ENCODE peak calls at places on chromosomes 3 and 15, in seven cellular contexts. One of them, this sample, is unnamed.

GRCh38 chr3:124791142-124791541 is 60.9 kb downstream of the UMPS start:
- DNase-seq in A549: no peak
- DNase-seq in lower leg skin: no peak
- DNase-seq in AG10803: peak
- DNase-seq in right atrium auricular region: no peak
- DNase-seq in astrocyte of the spinal cord: no peak
- DNase-seq in GM23338: no peak
- DNase-seq in this sample: peak

GRCh38 chr15:64991536-64992135 is 1.9 kb upstream of the SPG21 start:
- DNase-seq in right atrium auricular region: no peak
- DNase-seq in lower leg skin: no peak
- DNase-seq in A549: no peak
- DNase-seq in astrocyte of the spinal cord: no peak
- DNase-seq in GM23338: no peak
- DNase-seq in AG10803: peak
- DNase-seq in this sample: no peak

GRCh38 chr3:8845641-8846040 is 76.2 kb upstream of the OXTR start:
- DNase-seq in right atrium auricular region: no peak
- DNase-seq in AG10803: peak
- DNase-seq in astrocyte of the spinal cord: no peak
- DNase-seq in lower leg skin: no peak
- DNase-seq in GM23338: no peak
- DNase-seq in A549: peak
- DNase-seq in this sample: no peak

GRCh38 chr3:109375975-109376374 is 38.6 kb upstream of the DPPA4 start:
- DNase-seq in astrocyte of the spinal cord: no peak
- DNase-seq in GM23338: no peak
- DNase-seq in A549: no peak
- DNase-seq in AG10803: no peak
- DNase-seq in right atrium auricular region: no peak
- DNase-seq in lower leg skin: no peak
- DNase-seq in this sample: no peak

GRCh38 chr3:133573054-133573628 is 345 bp upstream of the CDV3 start:
- DNase-seq in A549: peak
- DNase-seq in right atrium auricular region: peak
- DNase-seq in AG10803: peak
- DNase-seq in GM23338: peak
- DNase-seq in lower leg skin: peak
- DNase-seq in astrocyte of the spinal cord: peak
- DNase-seq in this sample: peak

GRCh38 chr3:59126436-59126835 is 76.6 kb upstream of the CFAP20DC start:
- DNase-seq in A549: no peak
- DNase-seq in lower leg skin: no peak
- DNase-seq in right atrium auricular region: no peak
- DNase-seq in astrocyte of the spinal cord: no peak
- DNase-seq in AG10803: no peak
- DNase-seq in GM23338: no peak
- DNase-seq in this sample: no peak

GRCh38 chr15:66860844-66861243 is 158.8 kb downstream of the SMAD6 start:
- DNase-seq in A549: no peak
- DNase-seq in right atrium auricular region: no peak
- DNase-seq in GM23338: no peak
- DNase-seq in lower leg skin: peak
- DNase-seq in AG10803: peak
- DNase-seq in astrocyte of the spinal cord: no peak
- DNase-seq in this sample: no peak

GRCh38 chr3:56124546-56124945 is 343.7 kb downstream of the ERC2 start:
- DNase-seq in AG10803: no peak
- DNase-seq in right atrium auricular region: no peak
- DNase-seq in lower leg skin: no peak
- DNase-seq in A549: no peak
- DNase-seq in astrocyte of the spinal cord: no peak
- DNase-seq in GM23338: no peak
- DNase-seq in this sample: no peak

GRCh38 chr15:73981761-73982222 is 10.3 kb downstream of the STOML1 start:
- DNase-seq in lower leg skin: peak
- DNase-seq in astrocyte of the spinal cord: peak
- DNase-seq in GM23338: no peak
- DNase-seq in AG10803: no peak
- DNase-seq in right atrium auricular region: no peak
- DNase-seq in A549: no peak
- DNase-seq in this sample: no peak

GRCh38 chr3:23659274-23659673 is 146.5 kb upstream of the UBE2E1 start:
- DNase-seq in astrocyte of the spinal cord: no peak
- DNase-seq in lower leg skin: no peak
- DNase-seq in AG10803: no peak
- DNase-seq in A549: no peak
- DNase-seq in GM23338: no peak
- DNase-seq in right atrium auricular region: no peak
- DNase-seq in this sample: no peak

GRCh38 chr3:134552776-134553175 is 66.9 kb downstream of the CEP63 start:
- DNase-seq in A549: no peak
- DNase-seq in right atrium auricular region: no peak
- DNase-seq in AG10803: no peak
- DNase-seq in lower leg skin: no peak
- DNase-seq in astrocyte of the spinal cord: no peak
- DNase-seq in GM23338: no peak
- DNase-seq in this sample: no peak

GRCh38 chr3:119703900-119704531 is 1.2 kb downstream of the CFAP91 start:
- DNase-seq in astrocyte of the spinal cord: no peak
- DNase-seq in AG10803: no peak
- DNase-seq in lower leg skin: no peak
- DNase-seq in GM23338: no peak
- DNase-seq in A549: no peak
- DNase-seq in right atrium auricular region: no peak
- DNase-seq in this sample: no peak

GRCh38 chr3:139182598-139182997 is 137.9 kb upstream of the PRR23C start:
- DNase-seq in right atrium auricular region: no peak
- DNase-seq in GM23338: no peak
- DNase-seq in AG10803: no peak
- DNase-seq in A549: no peak
- DNase-seq in astrocyte of the spinal cord: no peak
- DNase-seq in lower leg skin: no peak
- DNase-seq in this sample: no peak

GRCh38 chr3:104031598-104031997 is 1335.1 kb upstream of the ALCAM start:
- DNase-seq in AG10803: no peak
- DNase-seq in astrocyte of the spinal cord: no peak
- DNase-seq in lower leg skin: no peak
- DNase-seq in right atrium auricular region: no peak
- DNase-seq in A549: no peak
- DNase-seq in GM23338: no peak
- DNase-seq in this sample: no peak

GRCh38 chr15:42890161-42890913 is 30.2 kb downstream of the TTBK2 start:
- DNase-seq in right atrium auricular region: no peak
- DNase-seq in astrocyte of the spinal cord: peak
- DNase-seq in lower leg skin: no peak
- DNase-seq in A549: no peak
- DNase-seq in GM23338: peak
- DNase-seq in AG10803: peak
- DNase-seq in this sample: peak

GRCh38 chr15:23628612-23629233 is 18.9 kb downstream of the MAGEL2 start:
- DNase-seq in A549: no peak
- DNase-seq in GM23338: peak
- DNase-seq in lower leg skin: no peak
- DNase-seq in right atrium auricular region: no peak
- DNase-seq in AG10803: no peak
- DNase-seq in astrocyte of the spinal cord: no peak
- DNase-seq in this sample: no peak
- H3K4me3 ChIP-seq in A549: no peak
- H3K4me3 ChIP-seq in GM23338: peak
- H3K4me3 ChIP-seq in lower leg skin: no peak
- H3K4me3 ChIP-seq in right atrium auricular region: no peak
- H3K4me3 ChIP-seq in AG10803: no peak
- H3K4me3 ChIP-seq in astrocyte of the spinal cord: no peak
- H3K4me3 ChIP-seq in this sample: no peak

GRCh38 chr3:132273043-132273442 is 44.2 kb upstream of the ACP3 start:
- DNase-seq in right atrium auricular region: no peak
- DNase-seq in astrocyte of the spinal cord: no peak
- DNase-seq in AG10803: no peak
- DNase-seq in lower leg skin: no peak
- DNase-seq in GM23338: no peak
- DNase-seq in A549: no peak
- DNase-seq in this sample: no peak

GRCh38 chr3:132265488-132265887 is 51.7 kb upstream of the ACP3 start:
- DNase-seq in AG10803: no peak
- DNase-seq in astrocyte of the spinal cord: no peak
- DNase-seq in lower leg skin: no peak
- DNase-seq in GM23338: no peak
- DNase-seq in A549: no peak
- DNase-seq in right atrium auricular region: no peak
- DNase-seq in this sample: no peak

GRCh38 chr3:132265008-132265407 is 52.2 kb upstream of the ACP3 start:
- DNase-seq in AG10803: no peak
- DNase-seq in lower leg skin: no peak
- DNase-seq in astrocyte of the spinal cord: no peak
- DNase-seq in right atrium auricular region: no peak
- DNase-seq in A549: no peak
- DNase-seq in GM23338: no peak
- DNase-seq in this sample: no peak

GRCh38 chr3:132267594-132267993 is 49.6 kb upstream of the ACP3 start:
- DNase-seq in A549: no peak
- DNase-seq in right atrium auricular region: no peak
- DNase-seq in GM23338: no peak
- DNase-seq in lower leg skin: no peak
- DNase-seq in AG10803: no peak
- DNase-seq in astrocyte of the spinal cord: no peak
- DNase-seq in this sample: no peak

DNA sequence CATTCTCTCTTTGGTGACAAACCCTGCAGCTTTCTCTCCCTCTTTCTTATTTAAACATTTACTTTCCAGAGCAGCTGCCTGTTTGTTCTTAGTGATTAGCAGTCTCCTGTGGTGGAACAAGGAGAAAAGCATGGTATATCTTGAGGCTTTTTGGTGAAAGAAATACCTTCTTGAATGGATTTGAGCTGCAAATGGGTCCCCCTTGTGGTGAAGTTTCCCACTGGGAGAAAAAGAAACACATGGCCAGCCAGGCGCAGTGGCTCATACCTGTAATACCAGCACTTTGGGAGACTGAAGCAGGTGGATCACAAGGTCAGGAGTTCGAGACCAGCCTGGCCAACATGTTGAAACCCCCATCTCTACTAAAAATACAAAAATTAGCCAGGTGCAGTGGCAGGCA is 48.3 kb upstream of the ACP3 start:
- DNase-seq in AG10803: peak
- DNase-seq in A549: no peak
- DNase-seq in right atrium auricular region: no peak
- DNase-seq in lower leg skin: no peak
- DNase-seq in GM23338: peak
- DNase-seq in astrocyte of the spinal cord: peak
- DNase-seq in this sample: no peak
- TF ChIP-seq CTCF in AG10803: peak
- TF ChIP-seq CTCF in A549: no peak
- TF ChIP-seq CTCF in right atrium auricular region: peak
- TF ChIP-seq CTCF in lower leg skin: no peak
- TF ChIP-seq CTCF in GM23338: peak
- TF ChIP-seq CTCF in astrocyte of the spinal cord: peak
- TF ChIP-seq CTCF in this sample: peak

GRCh38 chr15:62416535-62416934 is 251.4 kb upstream of the C2CD4B start:
- DNase-seq in right atrium auricular region: no peak
- DNase-seq in lower leg skin: no peak
- DNase-seq in AG10803: no peak
- DNase-seq in A549: no peak
- DNase-seq in GM23338: peak
- DNase-seq in astrocyte of the spinal cord: no peak
- DNase-seq in this sample: no peak

GRCh38 chr15:62412634-62413033 is 247.5 kb upstream of the C2CD4B start:
- DNase-seq in GM23338: no peak
- DNase-seq in right atrium auricular region: no peak
- DNase-seq in lower leg skin: no peak
- DNase-seq in AG10803: no peak
- DNase-seq in A549: no peak
- DNase-seq in astrocyte of the spinal cord: no peak
- DNase-seq in this sample: no peak

GRCh38 chr15:62415498-62415897 is 250.4 kb upstream of the C2CD4B start:
- DNase-seq in A549: no peak
- DNase-seq in lower leg skin: no peak
- DNase-seq in GM23338: no peak
- DNase-seq in right atrium auricular region: no peak
- DNase-seq in AG10803: no peak
- DNase-seq in astrocyte of the spinal cord: no peak
- DNase-seq in this sample: no peak

GRCh38 chr15:62413147-62413546 is 248.1 kb upstream of the C2CD4B start:
- DNase-seq in lower leg skin: no peak
- DNase-seq in AG10803: peak
- DNase-seq in A549: no peak
- DNase-seq in GM23338: no peak
- DNase-seq in right atrium auricular region: no peak
- DNase-seq in astrocyte of the spinal cord: peak
- DNase-seq in this sample: peak

DNA sequence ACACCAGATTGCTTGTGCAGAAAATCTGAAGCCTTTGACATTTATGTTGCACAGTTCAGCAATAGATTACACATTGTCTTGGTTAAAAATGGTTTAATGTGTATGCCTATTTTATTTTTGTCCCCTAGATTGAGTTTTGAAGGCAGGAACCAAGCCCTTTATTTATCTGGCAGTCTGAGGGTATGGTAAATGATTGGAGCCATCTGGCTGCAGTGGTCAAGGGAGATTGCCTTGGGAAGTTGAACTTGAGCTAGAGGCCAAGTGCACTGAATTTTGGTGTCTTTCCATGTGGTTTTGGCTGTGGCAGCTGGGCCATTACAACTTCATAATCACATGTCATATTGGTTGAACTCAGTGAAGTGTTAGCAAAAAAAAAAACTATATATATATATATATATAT is 248.7 kb upstream of the C2CD4B start:
- DNase-seq in right atrium auricular region: no peak
- DNase-seq in astrocyte of the spinal cord: no peak
- DNase-seq in AG10803: peak
- DNase-seq in GM23338: no peak
- DNase-seq in lower leg skin: no peak
- DNase-seq in A549: no peak
- DNase-seq in this sample: peak
- H3K4me3 ChIP-seq in right atrium auricular region: no peak
- H3K4me3 ChIP-seq in astrocyte of the spinal cord: no peak
- H3K4me3 ChIP-seq in AG10803: no peak
- H3K4me3 ChIP-seq in GM23338: no peak
- H3K4me3 ChIP-seq in lower leg skin: no peak
- H3K4me3 ChIP-seq in A549: no peak
- H3K4me3 ChIP-seq in this sample: no peak

DNA sequence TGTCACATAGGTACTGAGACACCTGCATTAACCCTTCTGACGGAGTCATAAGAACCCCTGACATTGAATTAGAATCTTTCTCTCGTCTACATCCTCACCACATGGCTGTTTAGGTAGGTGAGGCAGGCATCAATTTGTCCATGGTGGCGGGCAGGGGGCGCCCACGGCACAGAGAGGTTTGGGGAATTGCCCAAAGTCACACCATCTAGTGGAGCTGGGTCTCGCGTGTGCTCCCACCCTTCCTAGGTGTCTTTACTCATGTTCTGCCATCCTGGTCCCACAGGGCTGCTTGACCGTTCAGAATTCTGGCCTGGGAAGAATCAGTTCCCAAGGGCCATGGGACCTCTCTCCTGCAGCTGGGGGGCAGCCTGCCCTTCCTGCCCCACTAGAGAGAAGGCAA is 14.7 kb upstream of the DLL4 start:
- DNase-seq in GM23338: peak
- DNase-seq in AG10803: no peak
- DNase-seq in A549: no peak
- DNase-seq in right atrium auricular region: no peak
- DNase-seq in astrocyte of the spinal cord: no peak
- DNase-seq in lower leg skin: no peak
- DNase-seq in this sample: no peak
- TF ChIP-seq CTCF in GM23338: peak
- TF ChIP-seq CTCF in AG10803: no peak
- TF ChIP-seq CTCF in A549: peak
- TF ChIP-seq CTCF in right atrium auricular region: no peak
- TF ChIP-seq CTCF in astrocyte of the spinal cord: peak
- TF ChIP-seq CTCF in lower leg skin: no peak
- TF ChIP-seq CTCF in this sample: no peak